ENCODE peak calls at places on chromosomes 2 and 18, in ten cellular contexts. O is M059J; E is activated naive CD8-positive, alpha-beta T cell treated with anti-CD3 and anti-CD28 coated beads, Interleukin-2, amount 50 U/mL, for 24 hours; G is stimulated activated CD4-positive, alpha-beta T cell treated with anti-CD3 and anti-CD28 coated beads, Interleukin-1b, Interleukin-23, amount 100 ng/mL, for 24 hours; D is SIG-M5; J is astrocyte of the spinal cord; F is fibroblast of gingiva; A is NCI-H1694; H is activated T-cell treated with anti-CD3 and anti-CD28 coated beads, Interleukin-2, amount 50 U/mL, for 4 hours; S is heart left ventricle. T is an unnamed sample.

GRCh38 chr2:169343202-169343601 is 19.1 kb downstream of the LRP2 start:
- DNase-seq in H (no peak), S (no peak), F (no peak), E (no peak), A (no peak), G (no peak), D (no peak), O (no peak), J (no peak), T (no peak)

GRCh38 chr18:11923454-11923853 is 15.3 kb upstream of the MPPE1 start:
- DNase-seq in S (no peak), D (no peak), H (no peak), F (no peak), G (no peak), O (no peak), E (no peak), A (no peak), J (no peak), T (no peak)

GRCh38 chr2:173193925-173194324 is 118.3 kb downstream of the MAP3K20 start:
- DNase-seq in H (no peak), G (no peak), D (no peak), A (no peak), F (peak), O (peak), J (peak), E (no peak), S (no peak), T (no peak)

GRCh38 chr2:28452534-28453081 is 43.3 kb upstream of the PLB1 start:
- DNase-seq in F (peak), E (peak), H (peak), D (no peak), A (peak), J (peak), G (peak), O (peak), S (peak), T (peak)

GRCh38 chr18:55588001-55588875 is at the start of gene TCF4:
- DNase-seq in J (peak), H (no peak), E (peak), G (no peak), O (peak), S (peak), A (no peak), F (peak), D (no peak), T (peak)

GRCh38 chr2:109247340-109247739 is 118.3 kb downstream of the SH3RF3 start:
- DNase-seq in E (no peak), S (no peak), A (no peak), F (no peak), D (no peak), H (no peak), G (no peak), J (no peak), O (no peak), T (peak)

GRCh38 chr2:74414913-74415761 is 6.3 kb downstream of the C2orf81 start:
- DNase-seq in E (peak), D (no peak), J (no peak), G (no peak), A (no peak), F (peak), H (peak), S (peak), O (peak), T (peak)

GRCh38 chr2:81195017-81195773 is 890.6 kb upstream of the LRRTM1 start:
- DNase-seq in A (no peak), D (no peak), E (no peak), J (no peak), S (no peak), F (no peak), H (no peak), G (no peak), O (no peak), T (peak)

GRCh38 chr2:239361311-239361642 is 39.5 kb downstream of the HDAC4 start:
- DNase-seq in J (peak), S (no peak), H (no peak), D (no peak), A (no peak), O (no peak), E (no peak), F (peak), G (no peak), T (no peak)

GRCh38 chr2:25960920-25961319 is 21.4 kb downstream of the KIF3C start:
- DNase-seq in O (peak), D (no peak), S (no peak), H (no peak), G (no peak), J (peak), A (no peak), E (no peak), F (no peak), T (no peak)

GRCh38 chr2:75646090-75646582 is 447 bp upstream of the MRPL19 start:
- DNase-seq in S (no peak), G (no peak), F (no peak), E (no peak), D (no peak), O (no peak), A (no peak), J (no peak), H (no peak), T (no peak)

GRCh38 chr18:3037423-3037915 is 24.5 kb upstream of the LPIN2 start:
- DNase-seq in J (peak), D (no peak), F (peak), O (peak), S (no peak), G (no peak), H (no peak), A (no peak), E (no peak), T (peak)

GRCh38 chr2:84919885-84920580 is 14.6 kb downstream of the TMSB10 start:
- DNase-seq in D (no peak), G (peak), A (no peak), J (peak), F (peak), O (peak), H (peak), S (peak), E (peak), T (no peak)

GRCh38 chr18:30625961-30626360 is 416.6 kb downstream of the DSC3 start:
- DNase-seq in S (no peak), J (no peak), E (no peak), H (no peak), O (no peak), D (no peak), G (no peak), A (no peak), F (no peak), T (no peak)

GRCh38 chr2:124333789-124334188 is 308.7 kb downstream of the CNTNAP5 start:
- DNase-seq in G (no peak), O (peak), J (no peak), F (no peak), E (no peak), D (no peak), S (no peak), H (no peak), A (no peak), T (no peak)

GRCh38 chr2:7014201-7014640 is 97.0 kb downstream of the RNF144A start:
- DNase-seq in S (no peak), O (peak), J (peak), G (no peak), F (peak), H (no peak), A (peak), D (no peak), E (no peak), T (no peak)

GRCh38 chr2:9972621-9973445 is 21.3 kb downstream of the GRHL1 start:
- DNase-seq in D (no peak), A (no peak), J (peak), G (no peak), E (peak), S (no peak), H (no peak), O (peak), F (peak), T (no peak)

GRCh38 chr2:191350826-191351225 is 105.6 kb downstream of the MYO1B start:
- DNase-seq in F (no peak), E (no peak), J (peak), A (no peak), G (no peak), S (no peak), O (peak), H (no peak), D (no peak), T (no peak)

GRCh38 chr2:190838492-190838910 is 42.1 kb upstream of the GLS start:
- DNase-seq in O (peak), H (no peak), J (peak), S (no peak), G (no peak), A (no peak), E (peak), F (peak), D (no peak), T (no peak)

GRCh38 chr2:237556773-237557632 is 9.4 kb upstream of the PRLH start:
- DNase-seq in F (no peak), H (no peak), O (no peak), J (no peak), E (no peak), S (no peak), G (peak), D (no peak), A (no peak), T (no peak)